ENCODE peak calls at places on chromosomes 1 and 21, in four cellular contexts. A is IMR-90, C is neuronal stem cell, G is mesendoderm. Y is an unnamed sample.
A peak's percentile ranks its signal among the peaks of the same experiment; 100 is the strongest.

GRCh38 chr1:115649964-115650363 is 8.2 kb downstream of the VANGL1 start:
- DNase-seq in A (no peak), C (peak; percentile 17), G (peak; percentile 99), Y (no peak)

GRCh38 chr1:53278294-53278693 is 40.0 kb upstream of the MAGOH start:
- DNase-seq in A (peak; percentile 7), C (peak; percentile 39), G (no peak), Y (peak; percentile 55)

GRCh38 chr1:65681101-65681500 is 111.6 kb upstream of the PDE4B start:
- DNase-seq in A (peak; percentile 70), C (no peak), G (no peak), Y (peak; percentile 39)

GRCh38 chr1:43009274-43009673 is 50.6 kb upstream of the SLC2A1 start:
- DNase-seq in A (no peak), C (no peak), G (no peak), Y (no peak)

GRCh38 chr1:55107989-55108388 is 68.6 kb downstream of the PCSK9 start:
- DNase-seq in A (no peak), C (no peak), G (no peak), Y (no peak)

GRCh38 chr1:201916649-201917249 is 28.1 kb downstream of the SHISA4 start:
- DNase-seq in A (peak; percentile 94), C (no peak), G (no peak), Y (peak; percentile 81)

GRCh38 chr1:112713466-112714312 is 1.4 kb downstream of the PPM1J start:
- DNase-seq in A (no peak), C (no peak), G (peak; percentile 66), Y (no peak)

GRCh38 chr1:221509575-221510360 is 232.1 kb downstream of the DUSP10 start:
- DNase-seq in A (no peak), C (no peak), G (peak; percentile 78), Y (no peak)

GRCh38 chr21:41068411-41069304 is 99.3 kb upstream of the BACE2 start:
- DNase-seq in A (peak; percentile 23), C (peak; percentile 79), G (peak; percentile 88), Y (peak; percentile 96)

GRCh38 chr21:38077504-38077903 is 161.2 kb upstream of the KCNJ6 start:
- DNase-seq in A (no peak), C (no peak), G (no peak), Y (no peak)

GRCh38 chr1:39205102-39205780 is 746 bp downstream of the MACF1 start:
- DNase-seq in A (peak; percentile 76), C (no peak), G (peak; percentile 84), Y (peak; percentile 85)

GRCh38 chr1:182198006-182198605 is 136.6 kb upstream of the ZNF648 start:
- DNase-seq in A (no peak), C (no peak), G (peak; percentile 43), Y (peak; percentile 66)

GRCh38 chr1:40848530-40849189 is 13.5 kb downstream of the CITED4 start:
- DNase-seq in A (peak; percentile 68), C (peak; percentile 51), G (peak; percentile 85), Y (peak; percentile 91)

GRCh38 chr1:87370519-87370918 is 41.8 kb downstream of the LMO4 start:
- DNase-seq in A (no peak), C (no peak), G (peak; percentile 18), Y (no peak)

GRCh38 chr1:240611619-240612490 is at the start of gene GREM2:
- DNase-seq in A (peak; percentile 95), C (peak; percentile 56), G (peak; percentile 75), Y (peak; percentile 21)

DNA sequence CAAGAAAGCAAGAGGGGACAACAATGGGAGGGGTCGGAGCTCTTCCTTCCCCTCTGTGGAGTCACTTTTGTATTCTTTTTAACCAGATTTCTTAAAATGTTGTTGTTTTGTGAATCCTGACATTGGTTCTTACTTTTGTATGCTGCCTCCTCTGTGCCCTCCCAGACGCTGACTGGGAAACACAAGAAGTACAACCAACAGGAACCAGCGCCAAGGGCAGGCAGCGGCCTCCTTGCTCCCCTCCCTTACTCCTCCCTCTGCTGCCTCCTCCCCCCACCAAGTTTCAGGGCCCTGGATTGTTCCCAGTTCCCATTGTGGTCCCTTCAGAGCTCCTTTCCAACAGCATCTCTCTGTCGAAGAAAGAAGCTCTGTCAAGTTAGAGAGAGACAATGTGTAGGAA is 111.1 kb downstream of the BRINP2 start:
- DNase-seq in A (no peak), C (peak; percentile 26), G (no peak), Y (no peak)
- H3K23ac ChIP-seq in A (no peak overlapping the region), C (no peak overlapping the region), G (no peak overlapping the region), Y (no peak overlapping the region)

DNA sequence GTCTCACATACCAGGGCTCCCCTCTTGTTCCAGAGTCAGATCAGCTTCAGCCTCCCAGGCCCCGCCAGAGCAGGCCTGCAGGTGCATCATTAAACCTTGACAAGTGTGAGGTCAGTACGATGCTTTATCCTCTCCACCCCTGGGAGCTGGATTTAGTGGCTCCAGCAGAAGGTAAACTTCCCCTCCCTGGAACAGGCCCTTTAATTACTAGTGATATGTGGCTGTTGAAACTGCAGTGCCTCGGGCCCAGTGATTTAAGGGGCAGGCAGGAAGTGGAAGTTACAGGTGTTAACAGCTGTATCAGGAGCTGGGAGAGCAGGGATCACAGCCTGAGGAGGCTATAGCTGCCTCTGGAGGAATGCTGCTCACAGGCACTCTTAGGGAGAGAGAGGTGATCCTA is 132.4 kb upstream of the KLHDC7A start:
- DNase-seq in A (no peak), C (no peak), G (peak; percentile 74), Y (no peak)
- H2BK5ac ChIP-seq in A (no peak overlapping the region), C (no peak overlapping the region), G (peak overlapping the region; percentile 11), Y (no peak overlapping the region)

GRCh38 chr21:45293214-45293725 is 5.6 kb upstream of the POFUT2 start:
- DNase-seq in A (no peak), C (no peak), G (no peak), Y (no peak)
- H3K23ac ChIP-seq in A (peak overlapping the region; percentile 61), C (peak overlapping the region; percentile 92), G (peak overlapping the region; percentile 80), Y (no peak overlapping the region)

DNA sequence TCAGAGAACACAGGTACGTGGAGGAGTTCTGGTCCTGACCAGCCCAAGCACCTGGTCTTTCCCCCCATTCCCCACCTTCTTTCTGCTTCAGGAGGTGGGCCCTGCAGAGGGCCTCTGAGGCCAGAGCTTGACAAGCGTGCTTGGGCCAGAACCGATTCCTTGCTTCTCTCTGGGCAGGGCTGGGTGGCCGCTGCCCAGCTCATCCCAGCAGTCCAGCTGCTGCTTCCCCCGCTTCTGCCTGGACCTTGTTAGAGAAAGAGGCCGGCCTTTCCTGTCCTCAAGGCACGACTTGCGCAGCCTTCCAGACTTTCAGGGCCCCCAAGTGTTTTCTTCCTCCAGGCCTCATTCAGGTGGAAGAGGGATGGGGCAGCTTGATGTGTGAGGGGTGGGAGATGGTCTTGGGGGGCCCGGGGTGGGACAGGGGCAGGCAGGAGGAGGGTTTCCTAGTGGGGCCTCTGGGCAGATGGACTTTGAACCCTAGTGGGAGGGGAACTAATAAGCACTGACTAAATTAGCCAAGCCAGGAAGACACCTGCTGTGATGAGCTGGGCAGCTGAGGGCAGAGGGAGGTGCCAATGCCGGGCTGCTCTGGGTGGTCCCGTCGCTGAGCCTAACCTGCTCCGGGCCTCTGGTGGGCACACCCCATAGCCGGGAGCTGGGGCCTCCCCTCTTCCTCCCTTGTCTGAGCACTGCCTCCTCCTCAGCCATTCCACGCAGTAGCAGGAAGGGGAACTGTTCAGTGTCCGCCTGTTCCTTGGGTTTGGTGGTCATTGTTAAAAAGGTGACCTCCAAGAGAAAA is 36.5 kb downstream of the ARHGEF10L start:
- DNase-seq in A (no peak), C (no peak), G (no peak), Y (no peak)
- H2BK5ac ChIP-seq in A (no peak overlapping the region), C (peak overlapping the region; percentile 16), G (no peak overlapping the region), Y (no peak overlapping the region)

DNA sequence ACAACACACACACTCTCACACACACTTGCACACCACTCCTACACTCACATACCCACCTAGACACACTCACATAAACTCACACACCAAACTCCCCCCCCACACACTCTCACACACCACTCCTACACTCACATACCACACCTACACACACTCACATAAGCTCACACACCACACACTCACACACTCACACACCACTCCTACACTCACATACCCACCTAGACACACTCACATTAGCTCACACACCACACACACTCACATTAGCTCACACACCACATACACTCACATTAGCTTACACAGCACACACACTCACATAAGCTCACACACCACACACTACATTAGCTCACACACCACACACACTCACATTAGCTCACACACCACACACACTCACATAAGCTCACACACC is 33.1 kb downstream of the OPTC start:
- DNase-seq in A (no peak), C (no peak), G (no peak), Y (no peak)
- H3K23ac ChIP-seq in A (peak overlapping the region; percentile 49), C (no peak overlapping the region), G (no peak overlapping the region), Y (peak overlapping the region; percentile 93)

DNA sequence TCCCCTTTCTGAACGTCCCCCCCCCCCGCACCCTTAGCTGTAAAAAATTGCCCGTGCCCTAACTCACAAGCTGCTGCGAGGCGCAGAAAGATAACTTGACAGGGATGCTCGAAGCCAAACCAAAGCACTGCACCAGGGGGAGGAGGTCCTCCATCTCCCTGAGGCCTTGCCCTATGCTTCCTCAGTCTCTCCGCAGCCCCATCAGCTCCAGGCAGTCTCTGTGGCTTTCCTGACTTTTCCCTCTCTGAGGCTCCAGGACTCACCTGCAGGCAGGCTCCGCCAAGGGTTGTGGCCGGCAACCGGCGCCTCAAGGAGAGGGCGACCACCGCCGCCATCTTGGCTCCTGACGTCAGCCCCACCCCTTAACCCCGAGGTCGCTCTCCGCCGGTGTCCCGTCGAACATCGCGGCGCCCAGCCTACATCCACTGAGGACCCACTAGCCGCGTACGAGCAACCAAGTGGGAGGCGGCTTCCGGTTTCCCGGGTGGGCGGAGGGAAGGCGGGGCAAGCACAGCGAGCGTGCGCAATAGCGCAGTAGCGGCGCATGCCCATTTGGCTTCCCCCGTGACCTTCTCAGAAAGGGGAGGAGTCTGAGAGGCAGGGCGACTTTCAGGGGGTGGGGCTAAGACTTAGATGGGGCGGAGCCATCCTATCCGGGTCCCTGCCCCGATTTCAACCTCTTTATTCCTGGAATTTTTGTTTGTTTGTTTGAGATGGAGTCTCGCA is at the start of gene SDHB:
- DNase-seq in A (peak; percentile 98), C (peak; percentile 98), G (peak; percentile 99), Y (peak; percentile 97)
- H2BK5ac ChIP-seq in A (peak within 1 kb of the TSS; percentile 57), C (peak within 1 kb of the TSS; percentile 62), G (no peak within 1 kb of the TSS), Y (peak within 1 kb of the TSS; percentile 67)